ENCODE peak calls at places on chromosomes 7 and 10, in five cellular contexts. One of them, this sample, is unnamed.

GRCh38 chr10:91653214-91653875 is 20.5 kb upstream of the PPP1R3C start:
- DNase-seq in SK-N-MC: no peak
- DNase-seq in GM04504: peak
- DNase-seq in IMR-90: peak
- DNase-seq in NCI-H1092 treated with DMSO at 0.1 percent for 48 hours: no peak
- DNase-seq in this sample: no peak

GRCh38 chr10:110432084-110432483 is 65.6 kb upstream of the DUSP5 start:
- DNase-seq in GM04504: no peak
- DNase-seq in IMR-90: no peak
- DNase-seq in NCI-H1092 treated with DMSO at 0.1 percent for 48 hours: no peak
- DNase-seq in SK-N-MC: no peak
- DNase-seq in this sample: no peak

GRCh38 chr10:6819301-6819700 is 239.2 kb upstream of the PRKCQ start:
- DNase-seq in SK-N-MC: no peak
- DNase-seq in IMR-90: no peak
- DNase-seq in NCI-H1092 treated with DMSO at 0.1 percent for 48 hours: no peak
- DNase-seq in GM04504: no peak
- DNase-seq in this sample: no peak

GRCh38 chr10:131113892-131114291 is 197.6 kb downstream of the TCERG1L start:
- DNase-seq in GM04504: no peak
- DNase-seq in NCI-H1092 treated with DMSO at 0.1 percent for 48 hours: no peak
- DNase-seq in SK-N-MC: no peak
- DNase-seq in IMR-90: no peak
- DNase-seq in this sample: no peak

GRCh38 chr7:83677180-83677866 is 28.4 kb upstream of the SEMA3E start:
- DNase-seq in GM04504: peak
- DNase-seq in NCI-H1092 treated with DMSO at 0.1 percent for 48 hours: peak
- DNase-seq in SK-N-MC: no peak
- DNase-seq in IMR-90: peak
- DNase-seq in this sample: no peak

GRCh38 chr10:126409821-126410220 is 21.5 kb upstream of the ADAM12 start:
- DNase-seq in NCI-H1092 treated with DMSO at 0.1 percent for 48 hours: no peak
- DNase-seq in IMR-90: no peak
- DNase-seq in SK-N-MC: no peak
- DNase-seq in GM04504: no peak
- DNase-seq in this sample: no peak

GRCh38 chr7:5510426-5511045 is 86.9 kb upstream of the TNRC18 start:
- DNase-seq in IMR-90: no peak
- DNase-seq in GM04504: no peak
- DNase-seq in SK-N-MC: no peak
- DNase-seq in NCI-H1092 treated with DMSO at 0.1 percent for 48 hours: no peak
- DNase-seq in this sample: no peak

GRCh38 chr10:6701289-6701688 is 121.2 kb upstream of the PRKCQ start:
- DNase-seq in NCI-H1092 treated with DMSO at 0.1 percent for 48 hours: no peak
- DNase-seq in IMR-90: no peak
- DNase-seq in GM04504: no peak
- DNase-seq in SK-N-MC: no peak
- DNase-seq in this sample: no peak

GRCh38 chr7:134165266-134165665 is 38.1 kb downstream of the LRGUK start:
- DNase-seq in SK-N-MC: no peak
- DNase-seq in IMR-90: no peak
- DNase-seq in GM04504: no peak
- DNase-seq in NCI-H1092 treated with DMSO at 0.1 percent for 48 hours: no peak
- DNase-seq in this sample: no peak

GRCh38 chr10:79472449-79472848 is 27.0 kb upstream of the ZCCHC24 start:
- DNase-seq in SK-N-MC: no peak
- DNase-seq in NCI-H1092 treated with DMSO at 0.1 percent for 48 hours: no peak
- DNase-seq in GM04504: no peak
- DNase-seq in IMR-90: no peak
- DNase-seq in this sample: no peak

GRCh38 chr7:111958889-111959288 is 247.3 kb downstream of the DOCK4 start:
- DNase-seq in GM04504: no peak
- DNase-seq in IMR-90: no peak
- DNase-seq in NCI-H1092 treated with DMSO at 0.1 percent for 48 hours: peak
- DNase-seq in SK-N-MC: no peak
- DNase-seq in this sample: no peak

GRCh38 chr7:96285579-96285978 is 36.3 kb downstream of the SLC25A13 start:
- DNase-seq in SK-N-MC: no peak
- DNase-seq in NCI-H1092 treated with DMSO at 0.1 percent for 48 hours: no peak
- DNase-seq in GM04504: no peak
- DNase-seq in IMR-90: peak
- DNase-seq in this sample: no peak

GRCh38 chr7:77415822-77416620 is at the start of gene GSAP:
- DNase-seq in SK-N-MC: no peak
- DNase-seq in GM04504: no peak
- DNase-seq in NCI-H1092 treated with DMSO at 0.1 percent for 48 hours: peak
- DNase-seq in IMR-90: no peak
- DNase-seq in this sample: peak

GRCh38 chr7:74344128-74344496 is 54.9 kb downstream of the CLIP2 start:
- DNase-seq in IMR-90: peak
- DNase-seq in NCI-H1092 treated with DMSO at 0.1 percent for 48 hours: no peak
- DNase-seq in GM04504: no peak
- DNase-seq in SK-N-MC: no peak
- DNase-seq in this sample: no peak

GRCh38 chr10:123904834-123905409 is 13.3 kb upstream of the CPXM2 start:
- DNase-seq in GM04504: no peak
- DNase-seq in IMR-90: no peak
- DNase-seq in NCI-H1092 treated with DMSO at 0.1 percent for 48 hours: no peak
- DNase-seq in SK-N-MC: no peak
- DNase-seq in this sample: no peak

GRCh38 chr7:158957921-158958471 is 101.6 kb downstream of the DYNC2I1 start:
- DNase-seq in SK-N-MC: no peak
- DNase-seq in GM04504: no peak
- DNase-seq in NCI-H1092 treated with DMSO at 0.1 percent for 48 hours: peak
- DNase-seq in IMR-90: no peak
- DNase-seq in this sample: no peak